ENCODE peak calls at places on chromosomes 7 and 10, in six cellular contexts. U, P, R, N, S and W are unnamed samples.

GRCh38 chr10:22230331-22230833 is 12.6 kb upstream of the EBLN1 start:
- DNase-seq in U (peak), P (peak), R (peak), N (no peak), S (no peak), W (no peak)

GRCh38 chr7:13725591-13725990 is 263.9 kb downstream of the ETV1 start:
- DNase-seq in U (no peak), P (no peak), R (no peak), N (no peak), S (no peak), W (no peak)

GRCh38 chr7:132239422-132239994 is 336.8 kb downstream of the PLXNA4 start:
- DNase-seq in U (no peak), P (no peak), R (no peak), N (no peak), S (no peak), W (no peak)

GRCh38 chr7:142581341-142581740 is 167.9 kb upstream of the PRSS1 start:
- DNase-seq in U (peak), P (peak), R (no peak), N (no peak), S (no peak), W (no peak)

GRCh38 chr7:50164552-50165220 is 71.6 kb upstream of the ZPBP start:
- DNase-seq in U (no peak), P (no peak), R (no peak), N (no peak), S (no peak), W (no peak)

GRCh38 chr7:47771301-47771989 is 176.8 kb downstream of the PKD1L1 start:
- DNase-seq in U (peak), P (no peak), R (no peak), N (no peak), S (no peak), W (peak)

GRCh38 chr10:43417950-43418768 is 9.2 kb upstream of the HNRNPF start:
- DNase-seq in U (no peak), P (peak), R (peak), N (no peak), S (peak), W (no peak)

GRCh38 chr7:50349963-50350944 is 45.7 kb downstream of the IKZF1 start:
- DNase-seq in U (no peak), P (no peak), R (peak), N (no peak), S (no peak), W (no peak)

GRCh38 chr10:57864789-57865676 is 402.7 kb downstream of the IPMK start:
- DNase-seq in U (peak), P (no peak), R (no peak), N (no peak), S (peak), W (no peak)

GRCh38 chr7:10537764-10538163 is 435.9 kb upstream of the PHF14 start:
- DNase-seq in U (no peak), P (no peak), R (no peak), N (no peak), S (no peak), W (no peak)

GRCh38 chr7:42478717-42479116 is 241.7 kb upstream of the GLI3 start:
- DNase-seq in U (no peak), P (no peak), R (no peak), N (no peak), S (no peak), W (no peak)

GRCh38 chr10:114024876-114025609 is 18.6 kb upstream of the ADRB1 start:
- DNase-seq in U (peak), P (peak), R (peak), N (no peak), S (no peak), W (peak)

DNA sequence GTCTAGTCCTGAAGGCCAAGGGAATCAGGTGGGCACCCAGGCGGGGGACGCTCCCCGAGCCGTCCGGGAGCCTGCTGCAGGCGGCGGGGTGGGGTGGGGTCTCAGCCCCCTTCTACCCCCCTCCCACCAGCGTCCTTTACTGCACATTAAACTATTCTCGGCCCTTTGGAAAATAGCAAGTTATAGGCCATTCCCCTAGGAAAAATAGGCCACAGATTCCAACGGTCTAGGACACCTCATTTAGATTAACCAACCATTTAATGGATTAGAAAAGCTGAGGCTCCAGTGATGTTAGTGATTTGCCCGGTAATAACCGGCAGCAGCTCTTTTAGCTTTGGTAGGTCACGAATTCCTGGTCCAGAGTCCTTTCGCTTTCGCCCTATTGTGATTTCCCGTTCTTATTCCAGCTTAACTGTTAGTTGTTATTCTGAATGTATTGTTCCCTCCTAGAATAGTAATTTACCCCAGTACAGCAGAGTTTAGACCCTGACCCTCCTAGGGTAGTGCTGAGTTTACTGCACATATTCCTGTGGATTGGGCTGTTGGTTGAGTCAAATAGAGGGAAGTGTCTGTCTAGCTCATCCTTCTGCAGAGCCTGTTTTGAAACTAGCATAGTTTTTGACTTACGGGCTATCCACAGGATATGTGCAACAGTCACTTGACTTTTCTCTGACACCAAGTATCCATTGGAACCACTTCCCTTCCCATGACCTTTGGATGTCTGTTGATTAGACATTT is 721 bp downstream of the GSTO1 start:
- DNase-seq in U (peak), P (no peak), R (peak), N (no peak), S (peak), W (peak)
- TF ChIP-seq POLR2A in U (no peak), P (no peak), R (no peak), N (no peak), S (peak), W (no peak)

DNA sequence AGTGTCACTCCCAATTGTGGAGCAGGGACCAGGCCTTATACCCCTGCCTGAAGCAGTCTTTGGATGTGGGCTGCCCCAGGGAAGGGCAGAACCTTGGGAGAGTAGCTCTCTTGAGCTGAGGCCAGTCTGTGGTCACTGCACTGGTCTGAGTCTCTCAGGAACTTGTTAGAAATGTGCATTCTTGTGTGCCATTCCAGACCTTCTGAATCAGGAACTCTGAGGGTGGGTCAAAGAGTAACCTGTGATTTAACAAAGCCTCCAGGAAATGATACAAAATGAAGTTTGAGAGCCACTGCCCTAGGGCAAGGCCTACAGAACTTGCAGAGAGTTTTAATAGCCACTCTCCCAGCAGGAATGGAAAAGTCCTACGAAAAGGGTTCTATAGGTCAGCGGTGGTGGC is 68.1 kb downstream of the LYZL1 start:
- DNase-seq in U (no peak), P (no peak), R (no peak), N (no peak), S (peak), W (no peak)
- H3K27ac ChIP-seq in U (no peak), P (no peak), R (no peak), N (no peak), S (no peak), W (no peak)

GRCh38 chr10:18523025-18523424 is 128.4 kb downstream of the NSUN6 start:
- DNase-seq in U (no peak), P (no peak), R (no peak), N (no peak), S (peak), W (no peak)

GRCh38 chr10:18527692-18528091 is 123.7 kb downstream of the NSUN6 start:
- DNase-seq in U (no peak), P (no peak), R (no peak), N (no peak), S (no peak), W (no peak)

GRCh38 chr10:18528292-18528691 is 123.1 kb downstream of the NSUN6 start:
- DNase-seq in U (no peak), P (no peak), R (no peak), N (no peak), S (no peak), W (no peak)

DNA sequence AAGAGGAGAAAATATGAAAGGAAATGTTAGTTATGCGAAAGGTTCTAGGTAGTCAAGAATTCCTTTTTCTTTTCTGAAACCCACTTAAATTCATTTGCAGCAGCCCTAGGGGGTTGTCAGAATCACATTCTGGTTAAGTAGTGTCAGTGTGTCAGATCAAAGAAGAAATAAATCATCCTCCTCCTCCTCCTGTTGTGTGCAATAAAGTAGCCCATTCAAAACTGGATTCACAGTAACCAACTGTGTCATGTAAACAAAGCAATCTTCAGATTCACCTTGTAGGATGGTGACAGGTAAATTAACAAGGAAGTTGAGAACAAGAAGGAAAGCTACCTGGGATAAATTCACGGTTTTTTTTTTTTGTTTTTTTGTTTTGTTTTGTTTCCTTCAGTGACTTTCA is 127.5 kb downstream of the NSUN6 start:
- DNase-seq in U (no peak), P (no peak), R (no peak), N (no peak), S (no peak), W (no peak)
- TF ChIP-seq EP300 in U (no peak), P (no peak), R (no peak), N (no peak), S (no peak), W (no peak)

GRCh38 chr7:130951303-130951975 is 217.4 kb upstream of the KLF14 start:
- DNase-seq in U (no peak), P (no peak), R (no peak), N (no peak), S (no peak), W (no peak)
- TF ChIP-seq POLR2A in U (no peak), P (no peak), R (no peak), N (no peak), S (no peak), W (no peak)

GRCh38 chr10:91034494-91035157 is 113.7 kb upstream of the ANKRD1 start:
- DNase-seq in U (no peak), P (peak), R (no peak), N (peak), S (peak), W (peak)
- H3K27ac ChIP-seq in U (no peak), P (no peak), R (no peak), N (no peak), S (no peak), W (peak)